ENCODE peak calls at places on chromosomes 2 and 18, in five cellular contexts. One of them, this sample, is unnamed.
A peak's percentile ranks its signal among the peaks of the same experiment; 100 is the strongest.

GRCh38 chr2:198756166-198756565 is 701.6 kb downstream of the SATB2 start:
- DNase-seq in gastrocnemius medialis: no peak
- DNase-seq in AG09309: peak; percentile 43
- DNase-seq in astrocyte of the spinal cord: peak; percentile 9
- DNase-seq in WTC11: no peak
- DNase-seq in this sample: no peak

GRCh38 chr2:36490749-36491148 is 107.2 kb downstream of the FEZ2 start:
- DNase-seq in WTC11: no peak
- DNase-seq in astrocyte of the spinal cord: no peak
- DNase-seq in gastrocnemius medialis: no peak
- DNase-seq in AG09309: no peak
- DNase-seq in this sample: no peak

GRCh38 chr2:40213616-40214015 is 238.3 kb downstream of the SLC8A1 start:
- DNase-seq in AG09309: no peak
- DNase-seq in gastrocnemius medialis: no peak
- DNase-seq in WTC11: no peak
- DNase-seq in astrocyte of the spinal cord: no peak
- DNase-seq in this sample: no peak

GRCh38 chr2:239235311-239235710 is 165.5 kb downstream of the HDAC4 start:
- DNase-seq in astrocyte of the spinal cord: no peak
- DNase-seq in AG09309: no peak
- DNase-seq in WTC11: no peak
- DNase-seq in gastrocnemius medialis: no peak
- DNase-seq in this sample: no peak

GRCh38 chr2:108215794-108216211 is 24.0 kb upstream of the SULT1C3 start:
- DNase-seq in gastrocnemius medialis: no peak
- DNase-seq in AG09309: peak; percentile 29
- DNase-seq in astrocyte of the spinal cord: peak; percentile 42
- DNase-seq in WTC11: no peak
- DNase-seq in this sample: peak; percentile 12

GRCh38 chr2:144402282-144402681 is 117.6 kb downstream of the ZEB2 start:
- DNase-seq in gastrocnemius medialis: no peak
- DNase-seq in astrocyte of the spinal cord: no peak
- DNase-seq in WTC11: no peak
- DNase-seq in AG09309: no peak
- DNase-seq in this sample: no peak

GRCh38 chr2:134011936-134012586 is 241.8 kb upstream of the MGAT5 start:
- DNase-seq in astrocyte of the spinal cord: no peak
- DNase-seq in WTC11: no peak
- DNase-seq in AG09309: no peak
- DNase-seq in gastrocnemius medialis: no peak
- DNase-seq in this sample: no peak

GRCh38 chr18:77059294-77059916 is 73.2 kb downstream of the MBP start:
- DNase-seq in astrocyte of the spinal cord: peak; percentile 77
- DNase-seq in WTC11: peak; percentile 52
- DNase-seq in gastrocnemius medialis: no peak
- DNase-seq in AG09309: no peak
- DNase-seq in this sample: peak; percentile 38

GRCh38 chr2:20091305-20091991 is 40.0 kb upstream of the LAPTM4A start:
- DNase-seq in WTC11: no peak
- DNase-seq in astrocyte of the spinal cord: peak; percentile 90
- DNase-seq in AG09309: peak; percentile 86
- DNase-seq in gastrocnemius medialis: peak; percentile 76
- DNase-seq in this sample: peak; percentile 90

GRCh38 chr2:98205901-98206300 is 118.9 kb downstream of the VWA3B start:
- DNase-seq in AG09309: no peak
- DNase-seq in astrocyte of the spinal cord: no peak
- DNase-seq in WTC11: no peak
- DNase-seq in gastrocnemius medialis: no peak
- DNase-seq in this sample: no peak

GRCh38 chr2:85790499-85790898 is 36.7 kb downstream of the ATOH8 start:
- DNase-seq in astrocyte of the spinal cord: no peak
- DNase-seq in WTC11: no peak
- DNase-seq in gastrocnemius medialis: no peak
- DNase-seq in AG09309: no peak
- DNase-seq in this sample: no peak

GRCh38 chr2:128789776-128790455 is 471.2 kb upstream of the HS6ST1 start:
- DNase-seq in astrocyte of the spinal cord: no peak
- DNase-seq in gastrocnemius medialis: no peak
- DNase-seq in WTC11: no peak
- DNase-seq in AG09309: no peak
- DNase-seq in this sample: no peak

GRCh38 chr2:240505946-240506345 is 51.8 kb downstream of the ANKMY1 start:
- DNase-seq in astrocyte of the spinal cord: no peak
- DNase-seq in AG09309: no peak
- DNase-seq in WTC11: no peak
- DNase-seq in gastrocnemius medialis: no peak
- DNase-seq in this sample: no peak

GRCh38 chr18:51739044-51739666 is 541.7 kb upstream of the MEX3C start:
- DNase-seq in AG09309: no peak
- DNase-seq in WTC11: no peak
- DNase-seq in astrocyte of the spinal cord: no peak
- DNase-seq in gastrocnemius medialis: no peak
- DNase-seq in this sample: no peak

GRCh38 chr2:42312106-42312505 is 48.9 kb downstream of the COX7A2L start:
- DNase-seq in astrocyte of the spinal cord: no peak
- DNase-seq in gastrocnemius medialis: no peak
- DNase-seq in AG09309: no peak
- DNase-seq in WTC11: no peak
- DNase-seq in this sample: no peak

GRCh38 chr2:62375051-62375450 is 130.9 kb downstream of the TMEM17 start:
- DNase-seq in AG09309: no peak
- DNase-seq in gastrocnemius medialis: no peak
- DNase-seq in astrocyte of the spinal cord: no peak
- DNase-seq in WTC11: no peak
- DNase-seq in this sample: no peak

GRCh38 chr2:201127570-201127969 is 11.6 kb downstream of the CFLAR start:
- DNase-seq in AG09309: peak; percentile 65
- DNase-seq in WTC11: no peak
- DNase-seq in gastrocnemius medialis: peak; percentile 82
- DNase-seq in astrocyte of the spinal cord: peak; percentile 67
- DNase-seq in this sample: no peak

GRCh38 chr18:8771930-8772329 is 66.6 kb downstream of the MTCL1 start:
- DNase-seq in AG09309: no peak
- DNase-seq in WTC11: no peak
- DNase-seq in gastrocnemius medialis: no peak
- DNase-seq in astrocyte of the spinal cord: no peak
- DNase-seq in this sample: no peak

GRCh38 chr2:129803067-129803466 is 176.4 kb upstream of the RAB6C start:
- DNase-seq in astrocyte of the spinal cord: peak; percentile 16
- DNase-seq in WTC11: no peak
- DNase-seq in AG09309: no peak
- DNase-seq in gastrocnemius medialis: no peak
- DNase-seq in this sample: no peak

GRCh38 chr2:67259581-67260347 is 137.4 kb upstream of the ETAA1 start:
- DNase-seq in WTC11: no peak
- DNase-seq in AG09309: peak; percentile 74
- DNase-seq in astrocyte of the spinal cord: peak; percentile 80
- DNase-seq in gastrocnemius medialis: no peak
- DNase-seq in this sample: no peak

GRCh38 chr2:44245068-44245861 is 30.0 kb upstream of the SLC3A1 start:
- DNase-seq in astrocyte of the spinal cord: no peak
- DNase-seq in AG09309: no peak
- DNase-seq in WTC11: no peak
- DNase-seq in gastrocnemius medialis: no peak
- DNase-seq in this sample: peak; percentile 92

GRCh38 chr2:96470636-96471035 is 34.5 kb downstream of the NEURL3 start:
- DNase-seq in WTC11: peak; percentile 91
- DNase-seq in AG09309: no peak
- DNase-seq in astrocyte of the spinal cord: no peak
- DNase-seq in gastrocnemius medialis: no peak
- DNase-seq in this sample: no peak

GRCh38 chr2:47360937-47361336 is 42.0 kb upstream of the MSH2 start:
- DNase-seq in gastrocnemius medialis: no peak
- DNase-seq in AG09309: peak; percentile 61
- DNase-seq in astrocyte of the spinal cord: peak; percentile 81
- DNase-seq in WTC11: no peak
- DNase-seq in this sample: no peak

GRCh38 chr2:238513346-238513745 is 86.6 kb downstream of the ASB1 start:
- DNase-seq in AG09309: no peak
- DNase-seq in gastrocnemius medialis: no peak
- DNase-seq in WTC11: peak; percentile 80
- DNase-seq in astrocyte of the spinal cord: peak; percentile 37
- DNase-seq in this sample: peak; percentile 4

GRCh38 chr2:30455339-30455738 is 8.3 kb downstream of the LCLAT1 start:
- DNase-seq in astrocyte of the spinal cord: no peak
- DNase-seq in WTC11: no peak
- DNase-seq in AG09309: no peak
- DNase-seq in gastrocnemius medialis: no peak
- DNase-seq in this sample: no peak

GRCh38 chr2:65053199-65053598 is 3.0 kb upstream of the CEP68 start:
- DNase-seq in WTC11: no peak
- DNase-seq in gastrocnemius medialis: no peak
- DNase-seq in AG09309: no peak
- DNase-seq in astrocyte of the spinal cord: no peak
- DNase-seq in this sample: no peak

GRCh38 chr2:218000137-218000536 is 2.7 kb downstream of the TNS1 start:
- DNase-seq in gastrocnemius medialis: no peak
- DNase-seq in WTC11: no peak
- DNase-seq in astrocyte of the spinal cord: peak; percentile 46
- DNase-seq in AG09309: peak; percentile 78
- DNase-seq in this sample: no peak

GRCh38 chr2:202038471-202039277 is 5.0 kb downstream of the FZD7 start:
- DNase-seq in AG09309: no peak
- DNase-seq in WTC11: peak; percentile 40
- DNase-seq in astrocyte of the spinal cord: peak; percentile 66
- DNase-seq in gastrocnemius medialis: peak; percentile 63
- DNase-seq in this sample: no peak

GRCh38 chr2:215171151-215171550 is 32.7 kb upstream of the ABCA12 start:
- DNase-seq in gastrocnemius medialis: no peak
- DNase-seq in astrocyte of the spinal cord: peak; percentile 3
- DNase-seq in AG09309: peak; percentile 21
- DNase-seq in WTC11: no peak
- DNase-seq in this sample: no peak

GRCh38 chr2:191845248-191845715 is 1.6 kb downstream of the CAVIN2 start:
- DNase-seq in WTC11: peak; percentile 33
- DNase-seq in astrocyte of the spinal cord: no peak
- DNase-seq in gastrocnemius medialis: no peak
- DNase-seq in AG09309: no peak
- DNase-seq in this sample: no peak

GRCh38 chr2:152505495-152505906 is 170.5 kb downstream of the FMNL2 start:
- DNase-seq in gastrocnemius medialis: peak; percentile 54
- DNase-seq in AG09309: no peak
- DNase-seq in astrocyte of the spinal cord: peak; percentile 65
- DNase-seq in WTC11: no peak
- DNase-seq in this sample: peak; percentile 89

GRCh38 chr2:106020821-106021316 is 173.2 kb downstream of the UXS1 start:
- DNase-seq in gastrocnemius medialis: no peak
- DNase-seq in WTC11: no peak
- DNase-seq in AG09309: no peak
- DNase-seq in astrocyte of the spinal cord: peak; percentile 27
- DNase-seq in this sample: no peak

GRCh38 chr2:136141510-136142154 is 23.7 kb upstream of the CXCR4 start:
- DNase-seq in AG09309: no peak
- DNase-seq in WTC11: no peak
- DNase-seq in gastrocnemius medialis: no peak
- DNase-seq in astrocyte of the spinal cord: no peak
- DNase-seq in this sample: no peak

DNA sequence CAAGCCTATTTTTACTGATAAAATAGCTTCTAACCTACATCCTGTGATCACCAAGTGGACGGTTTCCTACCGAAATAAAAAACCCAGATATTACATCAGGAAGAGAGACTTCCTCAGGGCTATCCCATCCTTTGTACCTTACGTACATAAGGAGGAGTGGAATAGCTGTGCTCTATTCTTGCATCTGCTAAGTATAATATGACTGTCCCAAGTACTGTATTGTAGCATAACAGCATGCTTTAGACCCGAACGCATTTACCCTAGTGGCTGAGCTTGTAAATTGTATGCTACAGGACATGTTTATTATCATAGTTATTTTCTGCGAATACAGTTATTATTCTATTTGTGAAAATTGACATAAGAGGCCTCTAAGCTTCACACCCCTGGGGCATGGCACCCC is 302.4 kb downstream of the CLIP4 start:
- DNase-seq in gastrocnemius medialis: no peak
- DNase-seq in AG09309: no peak
- DNase-seq in astrocyte of the spinal cord: no peak
- DNase-seq in WTC11: no peak
- DNase-seq in this sample: no peak
- TF ChIP-seq CTCF in gastrocnemius medialis: no peak
- TF ChIP-seq CTCF in AG09309: no peak
- TF ChIP-seq CTCF in astrocyte of the spinal cord: no peak
- TF ChIP-seq CTCF in WTC11: no peak
- TF ChIP-seq CTCF in this sample: no peak

GRCh38 chr18:47931707-47932103 is 1.2 kb upstream of the SMAD2 start:
- DNase-seq in AG09309: no peak
- DNase-seq in WTC11: peak; percentile 19
- DNase-seq in gastrocnemius medialis: peak; percentile 9
- DNase-seq in astrocyte of the spinal cord: peak; percentile 28
- DNase-seq in this sample: no peak
- TF ChIP-seq CTCF in AG09309: no peak
- TF ChIP-seq CTCF in WTC11: no peak
- TF ChIP-seq CTCF in gastrocnemius medialis: no peak
- TF ChIP-seq CTCF in astrocyte of the spinal cord: no peak
- TF ChIP-seq CTCF in this sample: peak; percentile 10

GRCh38 chr18:3666526-3667254 is 216.7 kb downstream of the TGIF1 start:
- DNase-seq in gastrocnemius medialis: no peak
- DNase-seq in astrocyte of the spinal cord: no peak
- DNase-seq in WTC11: no peak
- DNase-seq in AG09309: no peak
- DNase-seq in this sample: no peak
- TF ChIP-seq CTCF in gastrocnemius medialis: no peak
- TF ChIP-seq CTCF in astrocyte of the spinal cord: no peak
- TF ChIP-seq CTCF in WTC11: no peak
- TF ChIP-seq CTCF in AG09309: no peak
- TF ChIP-seq CTCF in this sample: no peak

DNA sequence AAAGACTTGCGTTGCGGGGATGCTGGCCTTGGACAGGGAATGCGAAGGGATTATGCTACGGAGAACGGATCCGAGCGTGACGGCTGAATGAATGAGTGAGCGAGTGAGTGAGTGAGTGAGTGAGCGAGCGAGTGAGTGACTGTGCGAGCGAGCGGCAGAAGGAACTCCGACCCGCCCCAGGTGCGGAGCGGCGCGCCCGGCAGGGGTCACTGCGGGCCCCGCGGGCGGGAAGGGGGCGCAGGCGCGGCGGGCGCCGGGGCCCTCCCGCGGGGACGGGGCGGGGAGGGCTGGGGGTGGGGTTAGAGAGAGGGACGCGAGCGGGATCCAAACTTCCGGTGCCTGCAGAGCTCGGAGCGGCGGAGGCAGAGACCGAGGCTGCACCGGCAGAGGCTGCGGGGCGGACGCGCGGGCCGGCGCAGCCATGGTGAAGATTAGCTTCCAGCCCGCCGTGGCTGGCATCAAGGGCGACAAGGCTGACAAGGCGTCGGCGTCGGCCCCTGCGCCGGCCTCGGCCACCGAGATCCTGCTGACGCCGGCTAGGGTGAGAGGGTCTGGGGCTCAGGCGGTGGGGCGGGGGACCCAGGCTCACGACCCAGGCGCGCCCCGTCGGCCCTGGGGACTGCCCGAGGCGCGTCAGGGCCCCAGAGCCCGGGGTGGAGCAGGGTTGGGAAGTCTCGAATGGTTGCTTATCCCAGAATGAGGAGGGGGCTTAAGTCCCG is at the start of gene ITM2C:
- DNase-seq in gastrocnemius medialis: no peak
- DNase-seq in AG09309: no peak
- DNase-seq in astrocyte of the spinal cord: peak; percentile 38
- DNase-seq in WTC11: peak; percentile 63
- DNase-seq in this sample: peak; percentile 15
- TF ChIP-seq CTCF in gastrocnemius medialis: peak; percentile 19
- TF ChIP-seq CTCF in AG09309: peak; percentile 28
- TF ChIP-seq CTCF in astrocyte of the spinal cord: peak; percentile 22
- TF ChIP-seq CTCF in WTC11: no peak
- TF ChIP-seq CTCF in this sample: peak; percentile 32

This sample was measured in epithelial cell of proximal tubule.